ENCODE peak calls at places on chromosomes 11 and 22, in seven cellular contexts. One of them, this sample, is unnamed. For H3K4me1 and H3K9me3, the result is how much of the 10 kb centered on the place peaks cover.

GRCh38 chr22:47164514-47165337 is 402.3 kb downstream of the TBC1D22A start:
- DNase-seq in heart right ventricle: no peak
- DNase-seq in breast epithelium: no peak
- DNase-seq in transverse colon: peak
- DNase-seq in hepatocyte: no peak
- DNase-seq in CD8-positive, alpha-beta T cell: no peak
- DNase-seq in IMR-90: no peak
- DNase-seq in this sample: no peak

GRCh38 chr11:104435498-104435897 is 271.6 kb upstream of the PDGFD start:
- DNase-seq in CD8-positive, alpha-beta T cell: no peak
- DNase-seq in transverse colon: no peak
- DNase-seq in heart right ventricle: no peak
- DNase-seq in hepatocyte: no peak
- DNase-seq in breast epithelium: no peak
- DNase-seq in IMR-90: no peak
- DNase-seq in this sample: no peak

GRCh38 chr11:66275396-66275795 is 2.6 kb upstream of the CNIH2 start:
- DNase-seq in breast epithelium: no peak
- DNase-seq in heart right ventricle: no peak
- DNase-seq in hepatocyte: no peak
- DNase-seq in transverse colon: no peak
- DNase-seq in IMR-90: no peak
- DNase-seq in CD8-positive, alpha-beta T cell: no peak
- DNase-seq in this sample: no peak

GRCh38 chr11:74641289-74641688 is 48.9 kb downstream of the POLD3 start:
- DNase-seq in heart right ventricle: no peak
- DNase-seq in transverse colon: no peak
- DNase-seq in CD8-positive, alpha-beta T cell: no peak
- DNase-seq in breast epithelium: peak
- DNase-seq in hepatocyte: no peak
- DNase-seq in IMR-90: no peak
- DNase-seq in this sample: no peak

GRCh38 chr11:61686469-61686868 is 6.3 kb downstream of the DAGLA start:
- DNase-seq in breast epithelium: no peak
- DNase-seq in CD8-positive, alpha-beta T cell: no peak
- DNase-seq in transverse colon: no peak
- DNase-seq in IMR-90: no peak
- DNase-seq in hepatocyte: no peak
- DNase-seq in heart right ventricle: no peak
- DNase-seq in this sample: no peak

GRCh38 chr11:119323532-119324033 is 6.7 kb upstream of the MCAM start:
- DNase-seq in transverse colon: peak
- DNase-seq in IMR-90: peak
- DNase-seq in heart right ventricle: peak
- DNase-seq in CD8-positive, alpha-beta T cell: peak
- DNase-seq in breast epithelium: no peak
- DNase-seq in hepatocyte: peak
- DNase-seq in this sample: peak

GRCh38 chr11:73852049-73852448 is 24.6 kb downstream of the COA4 start:
- DNase-seq in hepatocyte: no peak
- DNase-seq in CD8-positive, alpha-beta T cell: no peak
- DNase-seq in breast epithelium: no peak
- DNase-seq in heart right ventricle: no peak
- DNase-seq in transverse colon: no peak
- DNase-seq in IMR-90: no peak
- DNase-seq in this sample: no peak

GRCh38 chr11:72683782-72684200 is 9.6 kb upstream of the PDE2A start:
- DNase-seq in breast epithelium: peak
- DNase-seq in CD8-positive, alpha-beta T cell: peak
- DNase-seq in IMR-90: peak
- DNase-seq in heart right ventricle: peak
- DNase-seq in hepatocyte: peak
- DNase-seq in transverse colon: peak
- DNase-seq in this sample: peak

GRCh38 chr11:115054541-115055538 is 376.5 kb downstream of the NXPE2 start:
- DNase-seq in breast epithelium: peak
- DNase-seq in IMR-90: peak
- DNase-seq in CD8-positive, alpha-beta T cell: no peak
- DNase-seq in heart right ventricle: peak
- DNase-seq in transverse colon: no peak
- DNase-seq in hepatocyte: no peak
- DNase-seq in this sample: no peak

GRCh38 chr11:65316311-65316978 is 1.8 kb downstream of the CDC42EP2 start:
- DNase-seq in CD8-positive, alpha-beta T cell: no peak
- DNase-seq in hepatocyte: peak
- DNase-seq in IMR-90: peak
- DNase-seq in heart right ventricle: peak
- DNase-seq in transverse colon: peak
- DNase-seq in breast epithelium: no peak
- DNase-seq in this sample: no peak

GRCh38 chr11:416757-417621 is 2.2 kb upstream of the SIGIRR start:
- DNase-seq in heart right ventricle: peak
- DNase-seq in transverse colon: peak
- DNase-seq in CD8-positive, alpha-beta T cell: peak
- DNase-seq in IMR-90: no peak
- DNase-seq in hepatocyte: peak
- DNase-seq in breast epithelium: no peak
- DNase-seq in this sample: peak

GRCh38 chr11:102172127-102172848 is 62.0 kb downstream of the YAP1 start:
- DNase-seq in transverse colon: no peak
- DNase-seq in heart right ventricle: no peak
- DNase-seq in CD8-positive, alpha-beta T cell: no peak
- DNase-seq in IMR-90: peak
- DNase-seq in hepatocyte: no peak
- DNase-seq in breast epithelium: no peak
- DNase-seq in this sample: no peak

GRCh38 chr22:37161442-37161841 is 11.7 kb upstream of the IL2RB start:
- DNase-seq in breast epithelium: no peak
- DNase-seq in hepatocyte: no peak
- DNase-seq in CD8-positive, alpha-beta T cell: no peak
- DNase-seq in transverse colon: no peak
- DNase-seq in IMR-90: no peak
- DNase-seq in heart right ventricle: no peak
- DNase-seq in this sample: no peak

GRCh38 chr11:66818231-66818955 is 24.8 kb upstream of the RCE1 start:
- DNase-seq in CD8-positive, alpha-beta T cell: no peak
- DNase-seq in hepatocyte: peak
- DNase-seq in heart right ventricle: no peak
- DNase-seq in breast epithelium: no peak
- DNase-seq in transverse colon: no peak
- DNase-seq in IMR-90: peak
- DNase-seq in this sample: no peak

GRCh38 chr11:123437236-123437979 is 7.3 kb downstream of the GRAMD1B start:
- DNase-seq in heart right ventricle: no peak
- DNase-seq in CD8-positive, alpha-beta T cell: no peak
- DNase-seq in IMR-90: no peak
- DNase-seq in breast epithelium: no peak
- DNase-seq in transverse colon: no peak
- DNase-seq in hepatocyte: no peak
- DNase-seq in this sample: no peak

GRCh38 chr11:113313601-113314000 is 782 bp upstream of the TTC12 start:
- DNase-seq in heart right ventricle: no peak
- DNase-seq in transverse colon: no peak
- DNase-seq in IMR-90: peak
- DNase-seq in breast epithelium: no peak
- DNase-seq in hepatocyte: no peak
- DNase-seq in CD8-positive, alpha-beta T cell: no peak
- DNase-seq in this sample: no peak

GRCh38 chr11:103125462-103125861 is 16.2 kb downstream of the DYNC2H1 start:
- DNase-seq in transverse colon: no peak
- DNase-seq in breast epithelium: no peak
- DNase-seq in CD8-positive, alpha-beta T cell: no peak
- DNase-seq in hepatocyte: no peak
- DNase-seq in IMR-90: no peak
- DNase-seq in heart right ventricle: no peak
- DNase-seq in this sample: no peak

DNA sequence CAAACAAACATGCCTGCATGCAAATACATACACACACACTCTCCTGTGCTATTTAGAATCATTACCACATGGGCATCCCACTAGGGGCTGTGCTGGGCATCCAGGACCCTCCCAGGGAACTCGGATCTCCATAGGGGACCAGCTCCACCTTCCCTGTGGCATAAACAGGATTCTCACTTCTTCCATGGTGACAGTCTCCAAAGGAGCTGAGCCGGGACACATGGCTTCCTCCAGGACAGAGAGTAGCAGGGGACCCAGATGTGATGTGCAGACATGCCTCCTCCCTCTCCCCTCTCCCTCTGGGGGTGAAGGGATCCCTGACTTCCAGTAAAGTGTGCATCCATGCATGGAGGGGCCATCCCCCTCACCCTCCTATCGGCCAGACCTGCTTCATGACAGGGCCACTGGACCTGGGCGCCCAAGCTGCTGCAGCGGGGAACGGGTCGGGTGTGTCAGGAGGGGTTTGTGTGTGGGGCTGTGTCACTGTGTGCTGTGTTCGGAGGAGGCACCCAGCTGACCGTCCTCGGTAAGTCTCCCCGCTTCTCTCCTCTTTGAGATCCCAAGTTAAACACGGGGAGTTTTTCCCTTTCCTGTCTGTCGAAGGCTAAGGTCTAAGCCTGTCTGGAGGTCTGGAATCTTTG is 33.4 kb downstream of the IGLL5 start:
- DNase-seq in hepatocyte: no peak
- DNase-seq in heart right ventricle: no peak
- DNase-seq in CD8-positive, alpha-beta T cell: no peak
- DNase-seq in transverse colon: no peak
- DNase-seq in IMR-90: no peak
- DNase-seq in breast epithelium: no peak
- DNase-seq in this sample: no peak
- H3K4me1 ChIP-seq in hepatocyte: under half
- H3K4me1 ChIP-seq in heart right ventricle: under half
- H3K4me1 ChIP-seq in CD8-positive, alpha-beta T cell: under half
- H3K4me1 ChIP-seq in transverse colon: under half
- H3K4me1 ChIP-seq in IMR-90: under half
- H3K4me1 ChIP-seq in breast epithelium: under half
- H3K4me1 ChIP-seq in this sample: under half

GRCh38 chr11:70586261-70587094 is 188.1 kb downstream of the CTTN start:
- DNase-seq in transverse colon: no peak
- DNase-seq in heart right ventricle: no peak
- DNase-seq in hepatocyte: no peak
- DNase-seq in CD8-positive, alpha-beta T cell: no peak
- DNase-seq in IMR-90: no peak
- DNase-seq in breast epithelium: no peak
- DNase-seq in this sample: no peak
- H3K9me3 ChIP-seq in transverse colon: under half
- H3K9me3 ChIP-seq in heart right ventricle: under half
- H3K9me3 ChIP-seq in hepatocyte: under half
- H3K9me3 ChIP-seq in CD8-positive, alpha-beta T cell: under half
- H3K9me3 ChIP-seq in IMR-90: under half
- H3K9me3 ChIP-seq in breast epithelium: under half
- H3K9me3 ChIP-seq in this sample: under half

DNA sequence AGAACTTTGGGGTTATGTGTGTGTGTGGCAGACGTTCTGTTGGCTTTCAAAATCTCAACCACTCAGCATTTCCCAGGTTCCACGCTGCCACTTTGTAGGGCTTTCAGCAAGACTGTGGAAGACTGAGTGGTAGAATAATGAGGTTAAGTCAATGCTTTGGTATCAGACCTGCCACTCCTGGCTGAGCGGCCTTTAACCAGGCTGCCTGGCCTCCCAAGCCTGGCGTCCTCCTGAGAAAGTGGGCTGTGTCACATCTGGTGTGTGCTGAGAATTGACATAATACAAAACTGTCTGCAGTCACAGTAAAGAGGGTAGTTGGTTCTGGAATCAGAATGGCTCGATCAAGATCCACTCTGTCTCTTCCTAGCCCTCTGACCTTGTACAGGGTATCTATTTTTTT is 126.5 kb downstream of the DBX1 start:
- DNase-seq in heart right ventricle: no peak
- DNase-seq in IMR-90: no peak
- DNase-seq in breast epithelium: no peak
- DNase-seq in CD8-positive, alpha-beta T cell: no peak
- DNase-seq in hepatocyte: no peak
- DNase-seq in transverse colon: no peak
- DNase-seq in this sample: no peak
- TF ChIP-seq CTCF in heart right ventricle: no peak
- TF ChIP-seq CTCF in IMR-90: no peak
- TF ChIP-seq CTCF in breast epithelium: no peak
- TF ChIP-seq CTCF in CD8-positive, alpha-beta T cell: no peak
- TF ChIP-seq CTCF in hepatocyte: no peak
- TF ChIP-seq CTCF in transverse colon: no peak
- TF ChIP-seq CTCF in this sample: no peak

GRCh38 chr11:111400595-111400994 is 21.5 kb upstream of the POU2AF1 start:
- DNase-seq in CD8-positive, alpha-beta T cell: no peak
- DNase-seq in breast epithelium: no peak
- DNase-seq in transverse colon: no peak
- DNase-seq in heart right ventricle: no peak
- DNase-seq in hepatocyte: no peak
- DNase-seq in IMR-90: no peak
- DNase-seq in this sample: no peak
- H3K4me1 ChIP-seq in CD8-positive, alpha-beta T cell: under half
- H3K4me1 ChIP-seq in breast epithelium: under half
- H3K4me1 ChIP-seq in transverse colon: under half
- H3K4me1 ChIP-seq in heart right ventricle: under half
- H3K4me1 ChIP-seq in hepatocyte: under half
- H3K4me1 ChIP-seq in IMR-90: under half
- H3K4me1 ChIP-seq in this sample: under half

This sample was measured in prostate gland.